ENCODE peak calls at places on chromosomes 11 and 22, in seven cellular contexts. One of them, this sample, is unnamed. For H3K4me1, the result is how much of the 10 kb centered on the place peaks cover.

GRCh38 chr11:10744206-10744605 is 6.8 kb upstream of the CTR9 start:
- DNase-seq in suprapubic skin: no peak
- DNase-seq in upper lobe of left lung: no peak
- DNase-seq in transverse colon: no peak
- DNase-seq in gastrocnemius medialis: no peak
- DNase-seq in body of pancreas: no peak
- DNase-seq in breast epithelium: no peak
- DNase-seq in this sample: no peak

GRCh38 chr11:27124514-27125264 is 84.1 kb downstream of the BBOX1 start:
- DNase-seq in upper lobe of left lung: no peak
- DNase-seq in body of pancreas: no peak
- DNase-seq in gastrocnemius medialis: no peak
- DNase-seq in suprapubic skin: no peak
- DNase-seq in breast epithelium: no peak
- DNase-seq in transverse colon: no peak
- DNase-seq in this sample: no peak

GRCh38 chr22:19713650-19714319 is 518 bp upstream of the SEPTIN5 start:
- DNase-seq in suprapubic skin: no peak
- DNase-seq in body of pancreas: no peak
- DNase-seq in transverse colon: no peak
- DNase-seq in breast epithelium: no peak
- DNase-seq in gastrocnemius medialis: no peak
- DNase-seq in upper lobe of left lung: no peak
- DNase-seq in this sample: no peak

GRCh38 chr11:71542856-71543743 is 5.1 kb upstream of the KRTAP5-9 start:
- DNase-seq in transverse colon: no peak
- DNase-seq in suprapubic skin: no peak
- DNase-seq in gastrocnemius medialis: no peak
- DNase-seq in body of pancreas: no peak
- DNase-seq in breast epithelium: no peak
- DNase-seq in upper lobe of left lung: no peak
- DNase-seq in this sample: no peak

GRCh38 chr22:37639070-37639760 is at the start of gene SH3BP1:
- DNase-seq in upper lobe of left lung: peak
- DNase-seq in body of pancreas: peak
- DNase-seq in gastrocnemius medialis: no peak
- DNase-seq in suprapubic skin: no peak
- DNase-seq in breast epithelium: no peak
- DNase-seq in transverse colon: peak
- DNase-seq in this sample: no peak

GRCh38 chr11:94557391-94557790 is 9.8 kb upstream of the PIWIL4 start:
- DNase-seq in gastrocnemius medialis: no peak
- DNase-seq in breast epithelium: no peak
- DNase-seq in body of pancreas: no peak
- DNase-seq in upper lobe of left lung: no peak
- DNase-seq in transverse colon: no peak
- DNase-seq in suprapubic skin: no peak
- DNase-seq in this sample: no peak

GRCh38 chr22:37462983-37463382 is 23.2 kb downstream of the MFNG start:
- DNase-seq in gastrocnemius medialis: no peak
- DNase-seq in upper lobe of left lung: no peak
- DNase-seq in breast epithelium: no peak
- DNase-seq in transverse colon: no peak
- DNase-seq in suprapubic skin: no peak
- DNase-seq in body of pancreas: no peak
- DNase-seq in this sample: no peak

GRCh38 chr11:112822478-112823274 is 138.5 kb upstream of the NCAM1 start:
- DNase-seq in breast epithelium: no peak
- DNase-seq in transverse colon: no peak
- DNase-seq in body of pancreas: no peak
- DNase-seq in upper lobe of left lung: no peak
- DNase-seq in suprapubic skin: no peak
- DNase-seq in gastrocnemius medialis: no peak
- DNase-seq in this sample: no peak

GRCh38 chr22:37362618-37363017 is 64.7 kb downstream of the ELFN2 start:
- DNase-seq in suprapubic skin: no peak
- DNase-seq in transverse colon: no peak
- DNase-seq in gastrocnemius medialis: no peak
- DNase-seq in upper lobe of left lung: no peak
- DNase-seq in breast epithelium: no peak
- DNase-seq in body of pancreas: no peak
- DNase-seq in this sample: no peak

GRCh38 chr22:45946805-45947600 is 30.0 kb downstream of the WNT7B start:
- DNase-seq in gastrocnemius medialis: no peak
- DNase-seq in body of pancreas: peak
- DNase-seq in upper lobe of left lung: peak
- DNase-seq in breast epithelium: no peak
- DNase-seq in transverse colon: no peak
- DNase-seq in suprapubic skin: no peak
- DNase-seq in this sample: no peak

GRCh38 chr22:47567741-47568140 is 805.3 kb downstream of the TBC1D22A start:
- DNase-seq in body of pancreas: no peak
- DNase-seq in breast epithelium: no peak
- DNase-seq in suprapubic skin: peak
- DNase-seq in upper lobe of left lung: no peak
- DNase-seq in gastrocnemius medialis: no peak
- DNase-seq in transverse colon: no peak
- DNase-seq in this sample: no peak

GRCh38 chr22:26648761-26649363 is 8.5 kb upstream of the MIAT start:
- DNase-seq in suprapubic skin: no peak
- DNase-seq in breast epithelium: no peak
- DNase-seq in transverse colon: no peak
- DNase-seq in gastrocnemius medialis: no peak
- DNase-seq in body of pancreas: no peak
- DNase-seq in upper lobe of left lung: no peak
- DNase-seq in this sample: no peak

GRCh38 chr22:42577623-42578240 is 24.0 kb downstream of the SERHL2 start:
- DNase-seq in gastrocnemius medialis: no peak
- DNase-seq in breast epithelium: no peak
- DNase-seq in suprapubic skin: no peak
- DNase-seq in body of pancreas: no peak
- DNase-seq in transverse colon: no peak
- DNase-seq in upper lobe of left lung: no peak
- DNase-seq in this sample: no peak

GRCh38 chr22:39374191-39374590 is 24.4 kb downstream of the SYNGR1 start:
- DNase-seq in breast epithelium: no peak
- DNase-seq in upper lobe of left lung: no peak
- DNase-seq in transverse colon: no peak
- DNase-seq in body of pancreas: no peak
- DNase-seq in gastrocnemius medialis: no peak
- DNase-seq in suprapubic skin: no peak
- DNase-seq in this sample: no peak

GRCh38 chr22:44549701-44550100 is 51.7 kb upstream of the RTL6 start:
- DNase-seq in body of pancreas: no peak
- DNase-seq in breast epithelium: no peak
- DNase-seq in transverse colon: no peak
- DNase-seq in suprapubic skin: no peak
- DNase-seq in upper lobe of left lung: no peak
- DNase-seq in gastrocnemius medialis: no peak
- DNase-seq in this sample: no peak

GRCh38 chr11:14360976-14361375 is 2.0 kb upstream of the RRAS2 start:
- DNase-seq in upper lobe of left lung: no peak
- DNase-seq in gastrocnemius medialis: no peak
- DNase-seq in suprapubic skin: no peak
- DNase-seq in breast epithelium: no peak
- DNase-seq in transverse colon: no peak
- DNase-seq in body of pancreas: no peak
- DNase-seq in this sample: no peak

GRCh38 chr11:120137187-120137610 is 714 bp downstream of the TRIM29 start:
- DNase-seq in suprapubic skin: peak
- DNase-seq in breast epithelium: no peak
- DNase-seq in gastrocnemius medialis: no peak
- DNase-seq in transverse colon: peak
- DNase-seq in upper lobe of left lung: no peak
- DNase-seq in body of pancreas: peak
- DNase-seq in this sample: no peak

GRCh38 chr22:43652845-43653244 is 159.3 kb downstream of the EFCAB6 start:
- DNase-seq in gastrocnemius medialis: no peak
- DNase-seq in breast epithelium: no peak
- DNase-seq in upper lobe of left lung: no peak
- DNase-seq in body of pancreas: no peak
- DNase-seq in transverse colon: no peak
- DNase-seq in suprapubic skin: no peak
- DNase-seq in this sample: no peak

GRCh38 chr11:62725686-62726085 is 1.6 kb downstream of the HNRNPUL2 start:
- DNase-seq in body of pancreas: no peak
- DNase-seq in breast epithelium: no peak
- DNase-seq in transverse colon: no peak
- DNase-seq in upper lobe of left lung: no peak
- DNase-seq in suprapubic skin: no peak
- DNase-seq in gastrocnemius medialis: no peak
- DNase-seq in this sample: no peak

GRCh38 chr11:1049431-1049891 is 12.9 kb upstream of the MUC6 start:
- DNase-seq in body of pancreas: peak
- DNase-seq in breast epithelium: no peak
- DNase-seq in upper lobe of left lung: peak
- DNase-seq in transverse colon: no peak
- DNase-seq in suprapubic skin: no peak
- DNase-seq in gastrocnemius medialis: no peak
- DNase-seq in this sample: no peak

GRCh38 chr11:11640996-11641395 is 19.2 kb upstream of the GALNT18 start:
- DNase-seq in body of pancreas: no peak
- DNase-seq in upper lobe of left lung: no peak
- DNase-seq in breast epithelium: no peak
- DNase-seq in transverse colon: no peak
- DNase-seq in gastrocnemius medialis: no peak
- DNase-seq in suprapubic skin: no peak
- DNase-seq in this sample: no peak

DNA sequence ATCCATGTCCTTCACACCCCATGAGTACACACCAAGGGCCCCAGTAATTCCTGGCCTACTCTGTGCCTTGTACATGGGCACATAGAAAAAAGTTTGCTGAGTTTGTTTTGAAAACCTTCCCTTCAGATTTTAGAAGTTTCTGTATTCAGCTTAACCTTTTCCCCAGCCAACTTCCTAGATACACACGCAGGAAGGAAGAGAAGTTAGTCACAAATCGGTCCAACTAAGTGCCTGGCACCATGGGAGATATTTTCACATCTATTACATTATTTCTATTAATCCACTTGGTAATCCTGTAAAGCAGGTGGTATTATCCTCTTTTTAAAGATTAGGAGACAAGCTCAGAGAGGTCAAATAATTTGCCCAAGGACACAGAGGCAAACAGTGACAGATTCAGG is 5.8 kb downstream of the LIMK2 start:
- DNase-seq in gastrocnemius medialis: no peak
- DNase-seq in breast epithelium: no peak
- DNase-seq in upper lobe of left lung: no peak
- DNase-seq in suprapubic skin: no peak
- DNase-seq in body of pancreas: no peak
- DNase-seq in transverse colon: no peak
- DNase-seq in this sample: no peak
- H3K4me1 ChIP-seq in gastrocnemius medialis: under half
- H3K4me1 ChIP-seq in breast epithelium: under half
- H3K4me1 ChIP-seq in upper lobe of left lung: half or more
- H3K4me1 ChIP-seq in suprapubic skin: under half
- H3K4me1 ChIP-seq in body of pancreas: half or more
- H3K4me1 ChIP-seq in transverse colon: under half
- H3K4me1 ChIP-seq in this sample: half or more

GRCh38 chr11:123057604-123058305 is 4.2 kb downstream of the HSPA8 start:
- DNase-seq in upper lobe of left lung: no peak
- DNase-seq in breast epithelium: no peak
- DNase-seq in transverse colon: no peak
- DNase-seq in body of pancreas: no peak
- DNase-seq in gastrocnemius medialis: no peak
- DNase-seq in suprapubic skin: no peak
- DNase-seq in this sample: no peak

GRCh38 chr11:123061403-123062157 is at the start of gene HSPA8:
- DNase-seq in suprapubic skin: peak
- DNase-seq in gastrocnemius medialis: peak
- DNase-seq in upper lobe of left lung: peak
- DNase-seq in transverse colon: peak
- DNase-seq in breast epithelium: peak
- DNase-seq in body of pancreas: peak
- DNase-seq in this sample: peak

GRCh38 chr11:123062892-123063395 is 1.0 kb upstream of the HSPA8 start:
- DNase-seq in transverse colon: no peak
- DNase-seq in suprapubic skin: no peak
- DNase-seq in body of pancreas: no peak
- DNase-seq in upper lobe of left lung: no peak
- DNase-seq in breast epithelium: no peak
- DNase-seq in gastrocnemius medialis: no peak
- DNase-seq in this sample: no peak

GRCh38 chr11:123062158-123062891 is 389 bp upstream of the HSPA8 start:
- DNase-seq in suprapubic skin: peak
- DNase-seq in breast epithelium: peak
- DNase-seq in upper lobe of left lung: peak
- DNase-seq in body of pancreas: peak
- DNase-seq in transverse colon: peak
- DNase-seq in gastrocnemius medialis: peak
- DNase-seq in this sample: peak

DNA sequence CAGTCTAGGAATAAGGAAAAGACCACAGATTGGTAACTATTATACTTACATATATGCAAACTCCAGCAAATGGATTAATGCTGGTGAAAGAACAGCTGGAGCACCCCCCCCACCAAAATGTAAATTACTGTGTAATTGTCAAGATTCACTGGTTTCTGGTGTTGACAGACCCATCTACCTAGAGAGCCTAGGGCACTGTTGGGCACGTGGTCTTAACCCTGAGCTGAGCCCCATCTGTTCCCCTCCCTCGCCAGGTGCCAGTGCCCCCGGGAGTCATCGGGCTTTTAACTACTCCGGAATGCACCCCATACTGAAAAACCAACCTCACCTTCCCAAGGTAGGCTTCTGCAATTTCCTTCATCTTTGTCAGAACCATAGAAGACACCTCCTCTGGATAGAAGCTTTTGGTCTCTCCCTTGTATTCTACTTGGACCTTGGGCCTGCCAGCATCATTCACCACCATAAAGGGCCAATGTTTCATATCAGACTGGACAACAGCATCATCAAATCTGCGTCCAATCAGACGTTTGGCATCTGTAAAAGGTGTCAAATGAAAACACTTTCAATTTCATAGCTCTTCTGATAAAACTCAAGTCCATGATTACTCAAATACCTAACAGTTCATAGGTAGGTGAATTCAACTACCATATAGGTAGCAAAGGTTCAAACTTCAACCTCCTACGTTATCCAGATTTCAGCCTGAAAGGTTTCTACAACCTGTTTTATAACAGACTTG is 1.5 kb downstream of the HSPA8 start:
- DNase-seq in transverse colon: peak
- DNase-seq in breast epithelium: no peak
- DNase-seq in upper lobe of left lung: no peak
- DNase-seq in body of pancreas: no peak
- DNase-seq in gastrocnemius medialis: no peak
- DNase-seq in suprapubic skin: no peak
- DNase-seq in this sample: no peak
- TF ChIP-seq POLR2A in transverse colon: no peak
- TF ChIP-seq POLR2A in breast epithelium: no peak
- TF ChIP-seq POLR2A in upper lobe of left lung: no peak
- TF ChIP-seq POLR2A in body of pancreas: no peak
- TF ChIP-seq POLR2A in gastrocnemius medialis: no peak
- TF ChIP-seq POLR2A in suprapubic skin: no peak
- TF ChIP-seq POLR2A in this sample: no peak

GRCh38 chr11:67351275-67352005 is 1.9 kb downstream of the POLD4 start:
- DNase-seq in breast epithelium: no peak
- DNase-seq in upper lobe of left lung: peak
- DNase-seq in transverse colon: peak
- DNase-seq in body of pancreas: peak
- DNase-seq in gastrocnemius medialis: no peak
- DNase-seq in suprapubic skin: no peak
- DNase-seq in this sample: no peak
- H3K4me1 ChIP-seq in breast epithelium: under half
- H3K4me1 ChIP-seq in upper lobe of left lung: half or more
- H3K4me1 ChIP-seq in transverse colon: half or more
- H3K4me1 ChIP-seq in body of pancreas: half or more
- H3K4me1 ChIP-seq in gastrocnemius medialis: under half
- H3K4me1 ChIP-seq in suprapubic skin: half or more
- H3K4me1 ChIP-seq in this sample: half or more

GRCh38 chr11:65569164-65569972 is 909 bp upstream of the ZNRD2 start:
- DNase-seq in suprapubic skin: no peak
- DNase-seq in body of pancreas: no peak
- DNase-seq in breast epithelium: no peak
- DNase-seq in transverse colon: no peak
- DNase-seq in gastrocnemius medialis: no peak
- DNase-seq in upper lobe of left lung: no peak
- DNase-seq in this sample: no peak
- TF ChIP-seq POLR2A in suprapubic skin: no peak
- TF ChIP-seq POLR2A in body of pancreas: no peak
- TF ChIP-seq POLR2A in breast epithelium: no peak
- TF ChIP-seq POLR2A in transverse colon: no peak
- TF ChIP-seq POLR2A in gastrocnemius medialis: no peak
- TF ChIP-seq POLR2A in upper lobe of left lung: no peak
- TF ChIP-seq POLR2A in this sample: no peak